ENCODE peak calls at places on chromosomes 16 and 17, in nine cellular contexts. One of them, this sample, is unnamed.

GRCh38 chr16:48611329-48612137 is 1.6 kb upstream of the N4BP1 start:
- DNase-seq in kidney: no peak
- DNase-seq in neural crest cell: no peak
- DNase-seq in astrocyte of the spinal cord: no peak
- DNase-seq in SK-N-SH: no peak
- DNase-seq in HFFc6: no peak
- DNase-seq in A549: peak
- DNase-seq in BE2C: no peak
- DNase-seq in ascending aorta: peak
- DNase-seq in this sample: peak

GRCh38 chr17:17808706-17809432 is 27.9 kb downstream of the SREBF1 start:
- DNase-seq in kidney: no peak
- DNase-seq in neural crest cell: no peak
- DNase-seq in astrocyte of the spinal cord: peak
- DNase-seq in SK-N-SH: no peak
- DNase-seq in HFFc6: peak
- DNase-seq in A549: peak
- DNase-seq in BE2C: no peak
- DNase-seq in ascending aorta: no peak
- DNase-seq in this sample: peak

GRCh38 chr17:11309033-11309432 is 68.0 kb downstream of the SHISA6 start:
- DNase-seq in kidney: no peak
- DNase-seq in neural crest cell: no peak
- DNase-seq in astrocyte of the spinal cord: no peak
- DNase-seq in SK-N-SH: no peak
- DNase-seq in HFFc6: no peak
- DNase-seq in A549: no peak
- DNase-seq in BE2C: no peak
- DNase-seq in ascending aorta: no peak
- DNase-seq in this sample: no peak

GRCh38 chr16:14344292-14344691 is 273.2 kb downstream of the MRTFB start:
- DNase-seq in kidney: no peak
- DNase-seq in neural crest cell: no peak
- DNase-seq in astrocyte of the spinal cord: no peak
- DNase-seq in SK-N-SH: no peak
- DNase-seq in HFFc6: no peak
- DNase-seq in A549: no peak
- DNase-seq in BE2C: no peak
- DNase-seq in ascending aorta: no peak
- DNase-seq in this sample: no peak

GRCh38 chr17:20306924-20307323 is 160.4 kb downstream of the LGALS9B start:
- DNase-seq in kidney: no peak
- DNase-seq in neural crest cell: no peak
- DNase-seq in astrocyte of the spinal cord: no peak
- DNase-seq in SK-N-SH: no peak
- DNase-seq in HFFc6: no peak
- DNase-seq in A549: no peak
- DNase-seq in BE2C: no peak
- DNase-seq in ascending aorta: no peak
- DNase-seq in this sample: no peak

GRCh38 chr17:77383613-77384608 is 243.1 kb downstream of the SEC14L1 start:
- DNase-seq in kidney: no peak
- DNase-seq in neural crest cell: no peak
- DNase-seq in astrocyte of the spinal cord: no peak
- DNase-seq in SK-N-SH: no peak
- DNase-seq in HFFc6: no peak
- DNase-seq in A549: no peak
- DNase-seq in BE2C: no peak
- DNase-seq in ascending aorta: no peak
- DNase-seq in this sample: peak

GRCh38 chr16:11857161-11857560 is 5.8 kb upstream of the RSL1D1 start:
- DNase-seq in kidney: no peak
- DNase-seq in neural crest cell: no peak
- DNase-seq in astrocyte of the spinal cord: peak
- DNase-seq in SK-N-SH: no peak
- DNase-seq in HFFc6: peak
- DNase-seq in A549: no peak
- DNase-seq in BE2C: no peak
- DNase-seq in ascending aorta: no peak
- DNase-seq in this sample: peak

GRCh38 chr16:47037746-47038458 is 64.4 kb upstream of the DNAJA2 start:
- DNase-seq in kidney: peak
- DNase-seq in neural crest cell: peak
- DNase-seq in astrocyte of the spinal cord: peak
- DNase-seq in SK-N-SH: peak
- DNase-seq in HFFc6: peak
- DNase-seq in A549: peak
- DNase-seq in BE2C: peak
- DNase-seq in ascending aorta: peak
- DNase-seq in this sample: peak

DNA sequence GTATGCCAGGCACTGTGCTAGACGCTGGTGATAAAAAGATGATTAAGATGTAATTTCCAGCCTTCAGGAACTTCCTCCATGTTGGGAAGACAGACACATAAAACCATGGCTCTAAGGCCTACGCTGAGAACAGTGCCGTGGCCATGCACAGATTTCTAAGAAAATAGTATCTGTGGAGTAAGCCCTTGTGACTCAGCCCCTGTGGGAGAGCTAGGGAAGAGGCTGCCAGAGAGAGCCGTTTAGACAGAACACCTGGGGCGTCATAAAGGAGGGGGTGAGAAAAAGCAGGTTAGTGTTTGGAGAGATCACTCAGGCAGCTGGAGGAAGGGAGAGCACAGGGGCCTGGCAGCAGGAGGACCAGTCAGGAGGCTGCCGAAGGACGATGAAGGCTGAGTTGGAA is 14.0 kb downstream of the HEATR3 start:
- DNase-seq in kidney: no peak
- DNase-seq in neural crest cell: no peak
- DNase-seq in astrocyte of the spinal cord: peak
- DNase-seq in SK-N-SH: no peak
- DNase-seq in HFFc6: no peak
- DNase-seq in A549: no peak
- DNase-seq in BE2C: no peak
- DNase-seq in ascending aorta: no peak
- DNase-seq in this sample: no peak
- TF ChIP-seq CTCF in kidney: no peak
- TF ChIP-seq CTCF in neural crest cell: no peak
- TF ChIP-seq CTCF in astrocyte of the spinal cord: no peak
- TF ChIP-seq CTCF in SK-N-SH: no peak
- TF ChIP-seq CTCF in HFFc6: no peak
- TF ChIP-seq CTCF in A549: no peak
- TF ChIP-seq CTCF in BE2C: no peak
- TF ChIP-seq CTCF in ascending aorta: no peak
- TF ChIP-seq CTCF in this sample: no peak

GRCh38 chr16:89667633-89668032 is 10.0 kb downstream of the SPATA33 start:
- DNase-seq in kidney: no peak
- DNase-seq in neural crest cell: no peak
- DNase-seq in astrocyte of the spinal cord: no peak
- DNase-seq in SK-N-SH: no peak
- DNase-seq in HFFc6: no peak
- DNase-seq in A549: no peak
- DNase-seq in BE2C: no peak
- DNase-seq in ascending aorta: no peak
- DNase-seq in this sample: no peak

GRCh38 chr16:89668790-89669158 is 11.1 kb downstream of the SPATA33 start:
- DNase-seq in kidney: no peak
- DNase-seq in neural crest cell: no peak
- DNase-seq in astrocyte of the spinal cord: no peak
- DNase-seq in SK-N-SH: no peak
- DNase-seq in HFFc6: no peak
- DNase-seq in A549: no peak
- DNase-seq in BE2C: no peak
- DNase-seq in ascending aorta: no peak
- DNase-seq in this sample: no peak

GRCh38 chr16:89669755-89670154 is 12.1 kb downstream of the SPATA33 start:
- DNase-seq in kidney: no peak
- DNase-seq in neural crest cell: no peak
- DNase-seq in astrocyte of the spinal cord: no peak
- DNase-seq in SK-N-SH: no peak
- DNase-seq in HFFc6: no peak
- DNase-seq in A549: no peak
- DNase-seq in BE2C: no peak
- DNase-seq in ascending aorta: no peak
- DNase-seq in this sample: no peak

GRCh38 chr16:89672177-89672941 is 14.1 kb upstream of the CDK10 start:
- DNase-seq in kidney: no peak
- DNase-seq in neural crest cell: no peak
- DNase-seq in astrocyte of the spinal cord: no peak
- DNase-seq in SK-N-SH: peak
- DNase-seq in HFFc6: no peak
- DNase-seq in A549: no peak
- DNase-seq in BE2C: no peak
- DNase-seq in ascending aorta: no peak
- DNase-seq in this sample: no peak

DNA sequence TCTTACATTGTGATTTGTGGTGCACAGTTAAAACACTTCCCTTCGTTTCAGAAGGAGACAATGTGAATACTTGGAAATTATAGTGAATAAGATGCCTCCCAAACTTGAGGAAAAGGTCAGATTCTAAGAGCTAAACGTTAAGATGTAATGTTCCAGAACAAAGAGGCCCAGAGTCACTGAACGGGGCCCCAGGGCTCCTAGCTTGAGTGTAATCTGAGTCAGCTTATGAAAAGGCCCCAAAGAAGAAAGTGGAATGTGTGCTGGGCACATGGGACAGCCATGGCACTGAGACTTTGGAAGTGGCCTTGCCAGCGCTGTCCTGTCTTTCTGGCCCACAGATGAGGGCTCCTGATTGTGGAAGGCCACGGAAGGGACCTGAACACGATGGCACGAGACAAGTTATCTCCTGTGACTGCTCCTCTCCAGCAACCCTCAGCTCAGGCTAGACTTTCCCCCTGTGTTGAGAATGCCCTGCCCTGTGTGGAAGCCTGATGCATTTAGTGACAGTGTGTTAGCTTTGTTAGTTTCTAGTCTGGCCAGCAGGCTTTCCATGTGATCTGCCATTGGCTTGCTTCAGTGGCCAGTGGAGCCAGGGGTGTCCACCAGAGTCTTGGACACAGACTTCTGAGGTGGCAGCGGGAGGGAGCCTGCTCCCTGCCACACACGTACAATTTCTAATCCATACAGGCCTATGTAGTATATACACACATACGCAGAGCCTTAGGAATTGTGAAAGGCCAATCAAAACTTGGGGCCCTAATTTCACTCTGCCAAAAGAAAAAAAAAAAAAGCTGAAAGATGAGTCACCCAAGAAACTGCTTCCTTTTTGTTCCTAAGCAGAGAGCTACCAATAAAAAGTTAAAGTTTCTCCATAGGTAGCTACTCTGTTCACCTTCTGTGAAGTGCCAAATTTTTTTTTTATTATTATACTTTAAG is 13.1 kb downstream of the SPATA33 start:
- DNase-seq in kidney: no peak
- DNase-seq in neural crest cell: no peak
- DNase-seq in astrocyte of the spinal cord: peak
- DNase-seq in SK-N-SH: no peak
- DNase-seq in HFFc6: peak
- DNase-seq in A549: no peak
- DNase-seq in BE2C: no peak
- DNase-seq in ascending aorta: no peak
- DNase-seq in this sample: peak
- TF ChIP-seq CTCF in kidney: no peak
- TF ChIP-seq CTCF in neural crest cell: no peak
- TF ChIP-seq CTCF in astrocyte of the spinal cord: no peak
- TF ChIP-seq CTCF in SK-N-SH: no peak
- TF ChIP-seq CTCF in HFFc6: no peak
- TF ChIP-seq CTCF in A549: no peak
- TF ChIP-seq CTCF in BE2C: no peak
- TF ChIP-seq CTCF in ascending aorta: no peak
- TF ChIP-seq CTCF in this sample: no peak

DNA sequence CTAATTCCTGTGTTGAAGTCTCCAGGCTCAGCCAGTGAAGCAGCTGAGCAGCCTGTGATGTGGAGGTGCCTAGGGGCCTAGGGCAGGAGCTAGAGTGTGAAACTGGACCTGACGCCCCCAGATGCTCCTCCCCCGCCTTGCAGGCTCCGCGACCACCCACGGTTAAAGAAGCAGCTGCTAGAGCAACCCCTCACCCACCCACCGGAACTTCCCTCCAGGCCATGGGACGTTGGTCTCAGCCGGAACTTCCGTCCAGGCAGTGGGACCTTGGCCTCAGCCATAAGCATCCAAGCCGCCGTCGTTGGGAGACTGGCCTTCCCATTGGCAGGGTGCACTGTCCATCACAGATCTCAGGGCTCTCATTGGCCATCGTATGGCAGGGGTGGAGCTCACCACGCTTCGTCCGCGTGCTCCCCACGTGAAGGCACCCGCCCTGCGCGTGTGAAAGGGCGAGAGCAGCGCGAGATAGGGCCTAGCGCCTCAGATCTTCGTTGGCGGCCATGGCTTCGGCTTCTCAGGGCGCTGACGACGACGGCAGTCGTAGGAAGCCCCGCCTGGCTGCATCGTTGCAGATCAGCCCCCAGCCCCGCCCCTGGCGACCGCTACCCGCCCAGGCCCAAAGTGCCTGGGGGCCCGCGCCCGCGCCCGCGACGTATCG is at the start of gene ADAD2:
- DNase-seq in kidney: no peak
- DNase-seq in neural crest cell: no peak
- DNase-seq in astrocyte of the spinal cord: no peak
- DNase-seq in SK-N-SH: peak
- DNase-seq in HFFc6: no peak
- DNase-seq in A549: peak
- DNase-seq in BE2C: no peak
- DNase-seq in ascending aorta: no peak
- DNase-seq in this sample: no peak
- TF ChIP-seq CTCF in kidney: no peak
- TF ChIP-seq CTCF in neural crest cell: no peak
- TF ChIP-seq CTCF in astrocyte of the spinal cord: no peak
- TF ChIP-seq CTCF in SK-N-SH: no peak
- TF ChIP-seq CTCF in HFFc6: no peak
- TF ChIP-seq CTCF in A549: no peak
- TF ChIP-seq CTCF in BE2C: no peak
- TF ChIP-seq CTCF in ascending aorta: no peak
- TF ChIP-seq CTCF in this sample: no peak

GRCh38 chr17:80034977-80035686 is 540 bp downstream of the TBC1D16 start:
- DNase-seq in kidney: no peak
- DNase-seq in neural crest cell: peak
- DNase-seq in astrocyte of the spinal cord: peak
- DNase-seq in SK-N-SH: no peak
- DNase-seq in HFFc6: peak
- DNase-seq in A549: peak
- DNase-seq in BE2C: no peak
- DNase-seq in ascending aorta: peak
- DNase-seq in this sample: peak

GRCh38 chr17:80034654-80034976 is 1.1 kb downstream of the TBC1D16 start:
- DNase-seq in kidney: no peak
- DNase-seq in neural crest cell: no peak
- DNase-seq in astrocyte of the spinal cord: no peak
- DNase-seq in SK-N-SH: no peak
- DNase-seq in HFFc6: no peak
- DNase-seq in A549: no peak
- DNase-seq in BE2C: no peak
- DNase-seq in ascending aorta: no peak
- DNase-seq in this sample: no peak

GRCh38 chr17:80036715-80037477 is 454 bp downstream of the CCDC40 start:
- DNase-seq in kidney: no peak
- DNase-seq in neural crest cell: peak
- DNase-seq in astrocyte of the spinal cord: peak
- DNase-seq in SK-N-SH: peak
- DNase-seq in HFFc6: peak
- DNase-seq in A549: peak
- DNase-seq in BE2C: peak
- DNase-seq in ascending aorta: peak
- DNase-seq in this sample: no peak

GRCh38 chr17:80035687-80035936 is at the start of gene TBC1D16:
- DNase-seq in kidney: peak
- DNase-seq in neural crest cell: no peak
- DNase-seq in astrocyte of the spinal cord: no peak
- DNase-seq in SK-N-SH: no peak
- DNase-seq in HFFc6: no peak
- DNase-seq in A549: no peak
- DNase-seq in BE2C: no peak
- DNase-seq in ascending aorta: no peak
- DNase-seq in this sample: no peak

GRCh38 chr17:80035937-80036714 is at the start of gene CCDC40:
- DNase-seq in kidney: peak
- DNase-seq in neural crest cell: peak
- DNase-seq in astrocyte of the spinal cord: peak
- DNase-seq in SK-N-SH: peak
- DNase-seq in HFFc6: peak
- DNase-seq in A549: peak
- DNase-seq in BE2C: peak
- DNase-seq in ascending aorta: peak
- DNase-seq in this sample: peak
- TF ChIP-seq CTCF in kidney: no peak
- TF ChIP-seq CTCF in neural crest cell: no peak
- TF ChIP-seq CTCF in astrocyte of the spinal cord: no peak
- TF ChIP-seq CTCF in SK-N-SH: no peak
- TF ChIP-seq CTCF in HFFc6: peak
- TF ChIP-seq CTCF in A549: no peak
- TF ChIP-seq CTCF in BE2C: peak
- TF ChIP-seq CTCF in ascending aorta: no peak
- TF ChIP-seq CTCF in this sample: no peak

This sample was measured in MCF 10A.